ENCODE peak calls at places on chromosomes 3 and 15, in eight cellular contexts. B, G, F, D, L, C, H and K are unnamed samples.

GRCh38 chr3:4889896-4890295 is 89.3 kb upstream of the BHLHE40 start:
- DNase-seq in B (no peak), G (no peak), F (no peak), D (no peak), L (no peak), C (no peak), H (no peak), K (no peak)

GRCh38 chr3:139751789-139752188 is 74.0 kb upstream of the NMNAT3 start:
- DNase-seq in B (no peak), G (no peak), F (no peak), D (no peak), L (no peak), C (no peak), H (no peak), K (no peak)

GRCh38 chr15:49423021-49423420 is at the start of gene FGF7:
- DNase-seq in B (no peak), G (no peak), F (no peak), D (no peak), L (no peak), C (no peak), H (no peak), K (peak)

GRCh38 chr3:29144807-29145206 is 136.1 kb upstream of the RBMS3 start:
- DNase-seq in B (no peak), G (no peak), F (no peak), D (no peak), L (no peak), C (no peak), H (no peak), K (no peak)

GRCh38 chr3:188034989-188035388 is 119.0 kb upstream of the LPP start:
- DNase-seq in B (no peak), G (no peak), F (no peak), D (no peak), L (no peak), C (no peak), H (no peak), K (no peak)

GRCh38 chr15:58748787-58749531 is 548 bp downstream of the ADAM10 start:
- DNase-seq in B (peak), G (peak), F (peak), D (peak), L (no peak), C (peak), H (peak), K (no peak)

GRCh38 chr3:124763644-124764358 is 33.5 kb downstream of the UMPS start:
- DNase-seq in B (no peak), G (no peak), F (no peak), D (no peak), L (no peak), C (no peak), H (no peak), K (no peak)

GRCh38 chr15:32861741-32862140 is 143.9 kb downstream of the GREM1 start:
- DNase-seq in B (peak), G (peak), F (no peak), D (peak), L (no peak), C (peak), H (no peak), K (peak)

GRCh38 chr3:33167716-33168339 is 50.8 kb downstream of the SUSD5 start:
- DNase-seq in B (no peak), G (no peak), F (no peak), D (no peak), L (no peak), C (no peak), H (no peak), K (no peak)

GRCh38 chr3:197428117-197428761 is 127.5 kb downstream of the BDH1 start:
- DNase-seq in B (no peak), G (no peak), F (no peak), D (no peak), L (no peak), C (peak), H (peak), K (no peak)

GRCh38 chr3:62134061-62134496 is 239.3 kb downstream of the FEZF2 start:
- DNase-seq in B (no peak), G (no peak), F (no peak), D (no peak), L (no peak), C (no peak), H (no peak), K (no peak)

GRCh38 chr15:67796728-67797127 is 28.6 kb upstream of the SKOR1 start:
- DNase-seq in B (no peak), G (no peak), F (no peak), D (no peak), L (no peak), C (no peak), H (no peak), K (no peak)

GRCh38 chr3:156226676-156227420 is 106.5 kb downstream of the KCNAB1 start:
- DNase-seq in B (no peak), G (no peak), F (no peak), D (no peak), L (no peak), C (no peak), H (no peak), K (no peak)

GRCh38 chr3:151228291-151229125 is 25.5 kb upstream of the GPR171 start:
- DNase-seq in B (no peak), G (no peak), F (no peak), D (peak), L (peak), C (peak), H (peak), K (no peak)

GRCh38 chr3:80556728-80557127 is 788.9 kb upstream of the ROBO1 start:
- DNase-seq in B (no peak), G (no peak), F (no peak), D (no peak), L (no peak), C (no peak), H (no peak), K (no peak)

GRCh38 chr15:31080618-31081017 is 20.9 kb downstream of the TRPM1 start:
- DNase-seq in B (no peak), G (no peak), F (no peak), D (peak), L (peak), C (no peak), H (peak), K (peak)

GRCh38 chr15:36737430-36737891 is 158.0 kb downstream of the CDIN1 start:
- DNase-seq in B (no peak), G (no peak), F (no peak), D (no peak), L (no peak), C (no peak), H (no peak), K (no peak)

GRCh38 chr3:52879090-52879489 is 18.3 kb downstream of the STIMATE start:
- DNase-seq in B (no peak), G (no peak), F (no peak), D (no peak), L (no peak), C (no peak), H (no peak), K (no peak)

GRCh38 chr15:58185439-58185838 is 47.3 kb downstream of the AQP9 start:
- DNase-seq in B (no peak), G (no peak), F (no peak), D (no peak), L (no peak), C (peak), H (no peak), K (no peak)

GRCh38 chr15:72992733-72993321 is 59.4 kb upstream of the NEO1 start:
- DNase-seq in B (no peak), G (no peak), F (no peak), D (no peak), L (no peak), C (no peak), H (no peak), K (no peak)